ENCODE peak calls at places on chromosomes 12 and 14, in nine cellular contexts. G is transverse colon, H is GM12878, W is suprapubic skin, C is sigmoid colon, P is stomach, D is spleen, J is prostate gland, X is breast epithelium. V is an unnamed sample. For H3K4me1, the result is how much of the 10 kb centered on the place peaks cover.

GRCh38 chr12:106179086-106179485 is 40.3 kb upstream of the NUAK1 start:
- DNase-seq in G (no peak), H (no peak), W (no peak), C (peak), P (no peak), D (no peak), J (no peak), X (no peak), V (no peak)

GRCh38 chr12:90304231-90304630 is 595.6 kb upstream of the ATP2B1 start:
- DNase-seq in G (no peak), H (no peak), W (no peak), C (no peak), P (no peak), D (no peak), J (no peak), X (no peak), V (no peak)

GRCh38 chr12:117679776-117680175 is 289.0 kb downstream of the KSR2 start:
- DNase-seq in G (no peak), H (no peak), W (no peak), C (no peak), P (no peak), D (no peak), J (no peak), X (no peak), V (no peak)

GRCh38 chr12:74847169-74847568 is 309.5 kb downstream of the ATXN7L3B start:
- DNase-seq in G (no peak), H (no peak), W (no peak), C (no peak), P (no peak), D (no peak), J (no peak), X (no peak), V (no peak)

GRCh38 chr12:82326905-82327503 is 31.2 kb downstream of the CCDC59 start:
- DNase-seq in G (no peak), H (no peak), W (no peak), C (no peak), P (no peak), D (no peak), J (no peak), X (no peak), V (no peak)

GRCh38 chr14:63182967-63183366 is 21.3 kb upstream of the RHOJ start:
- DNase-seq in G (no peak), H (no peak), W (no peak), C (no peak), P (no peak), D (no peak), J (no peak), X (no peak), V (no peak)

GRCh38 chr14:69316449-69317391 is 56.8 kb downstream of the GALNT16 start:
- DNase-seq in G (peak), H (no peak), W (peak), C (peak), P (no peak), D (peak), J (no peak), X (peak), V (no peak)

GRCh38 chr12:64099430-64099829 is 122.7 kb downstream of the KICS2 start:
- DNase-seq in G (no peak), H (no peak), W (no peak), C (peak), P (no peak), D (no peak), J (no peak), X (peak), V (no peak)

GRCh38 chr12:122158700-122159285 is 15.2 kb downstream of the IL31 start:
- DNase-seq in G (no peak), H (no peak), W (no peak), C (no peak), P (no peak), D (no peak), J (no peak), X (no peak), V (no peak)

GRCh38 chr14:66503532-66503931 is 4.4 kb upstream of the GPHN start:
- DNase-seq in G (no peak), H (no peak), W (no peak), C (no peak), P (no peak), D (no peak), J (no peak), X (no peak), V (no peak)

GRCh38 chr14:22814945-22815713 is at the start of gene SLC7A7:
- DNase-seq in G (peak), H (no peak), W (no peak), C (no peak), P (no peak), D (peak), J (no peak), X (no peak), V (no peak)

GRCh38 chr14:94180655-94181271 is 6.6 kb downstream of the PPP4R4 start:
- DNase-seq in G (no peak), H (peak), W (no peak), C (no peak), P (no peak), D (no peak), J (no peak), X (no peak), V (no peak)

DNA sequence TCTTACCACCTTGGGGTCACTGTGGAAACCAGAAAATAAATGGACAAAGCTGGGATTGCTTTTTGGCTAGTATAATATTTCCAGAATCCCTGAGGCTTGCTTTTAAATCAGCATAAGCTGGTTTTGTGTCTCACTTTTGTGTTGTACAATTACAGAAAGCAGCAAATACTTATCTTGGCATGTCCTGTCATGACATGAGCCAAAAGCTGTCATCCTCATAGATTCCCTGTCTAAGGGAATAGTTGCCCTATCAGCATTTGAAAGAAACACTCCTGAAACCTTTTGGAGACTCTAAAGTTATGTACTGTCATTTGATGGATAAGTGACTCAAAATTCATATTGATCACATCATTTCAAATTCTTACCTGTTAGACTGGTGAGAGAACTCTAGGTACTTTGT is 987.2 kb downstream of the NRXN3 start:
- DNase-seq in G (no peak), H (no peak), W (no peak), C (no peak), P (no peak), D (no peak), J (no peak), X (no peak), V (no peak)
- TF ChIP-seq POLR2AphosphoS5 in G (no peak), H (no peak), W (no peak), C (no peak), P (no peak), D (no peak), J (no peak), X (no peak), V (no peak)

GRCh38 chr12:54001283-54002187 is 1.6 kb downstream of the HOXC9 start:
- DNase-seq in G (no peak), H (no peak), W (no peak), C (no peak), P (no peak), D (peak), J (no peak), X (no peak), V (no peak)

GRCh38 chr12:53999596-54000104 is 311 bp upstream of the HOXC9 start:
- DNase-seq in G (no peak), H (no peak), W (peak), C (no peak), P (no peak), D (no peak), J (no peak), X (peak), V (no peak)

GRCh38 chr12:54000105-54000773 is at the start of gene HOXC9:
- DNase-seq in G (no peak), H (no peak), W (no peak), C (no peak), P (no peak), D (no peak), J (no peak), X (no peak), V (no peak)

GRCh38 chr12:54002278-54002914 is 2.4 kb downstream of the HOXC9 start:
- DNase-seq in G (no peak), H (no peak), W (no peak), C (no peak), P (no peak), D (peak), J (no peak), X (no peak), V (no peak)

GRCh38 chr12:54000774-54001114 is 783 bp downstream of the HOXC9 start:
- DNase-seq in G (no peak), H (no peak), W (no peak), C (no peak), P (no peak), D (no peak), J (no peak), X (no peak), V (no peak)
- H3K4me3 ChIP-seq in G (no peak), H (no peak), W (peak), C (peak), P (peak), D (no peak), J (no peak), X (peak), V (peak)

DNA sequence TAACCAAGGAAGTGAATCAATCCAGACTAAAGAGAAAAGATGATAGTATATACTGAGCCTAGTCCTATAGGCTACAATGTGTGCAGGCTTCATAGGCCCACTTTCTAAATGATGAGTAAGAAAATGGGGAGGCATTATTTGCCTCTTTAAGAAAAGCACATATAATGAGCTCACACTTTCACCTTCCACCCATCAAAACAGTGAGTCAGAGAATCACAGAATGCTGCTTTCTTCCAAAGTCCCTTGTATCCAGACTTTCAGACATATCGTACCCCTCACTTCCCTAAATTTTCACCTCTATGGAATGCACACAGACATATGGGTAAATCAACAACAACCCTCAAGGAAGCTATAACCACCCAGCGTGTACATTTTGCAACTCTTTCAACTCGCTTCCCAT is 286.4 kb upstream of the PRKD1 start:
- DNase-seq in G (no peak), H (no peak), W (no peak), C (no peak), P (no peak), D (no peak), J (no peak), X (no peak), V (no peak)
- H3K4me1 ChIP-seq in G (under half), H (under half), W (under half), C (under half), P (under half), D (under half), J (under half), X (under half), V (under half)

DNA sequence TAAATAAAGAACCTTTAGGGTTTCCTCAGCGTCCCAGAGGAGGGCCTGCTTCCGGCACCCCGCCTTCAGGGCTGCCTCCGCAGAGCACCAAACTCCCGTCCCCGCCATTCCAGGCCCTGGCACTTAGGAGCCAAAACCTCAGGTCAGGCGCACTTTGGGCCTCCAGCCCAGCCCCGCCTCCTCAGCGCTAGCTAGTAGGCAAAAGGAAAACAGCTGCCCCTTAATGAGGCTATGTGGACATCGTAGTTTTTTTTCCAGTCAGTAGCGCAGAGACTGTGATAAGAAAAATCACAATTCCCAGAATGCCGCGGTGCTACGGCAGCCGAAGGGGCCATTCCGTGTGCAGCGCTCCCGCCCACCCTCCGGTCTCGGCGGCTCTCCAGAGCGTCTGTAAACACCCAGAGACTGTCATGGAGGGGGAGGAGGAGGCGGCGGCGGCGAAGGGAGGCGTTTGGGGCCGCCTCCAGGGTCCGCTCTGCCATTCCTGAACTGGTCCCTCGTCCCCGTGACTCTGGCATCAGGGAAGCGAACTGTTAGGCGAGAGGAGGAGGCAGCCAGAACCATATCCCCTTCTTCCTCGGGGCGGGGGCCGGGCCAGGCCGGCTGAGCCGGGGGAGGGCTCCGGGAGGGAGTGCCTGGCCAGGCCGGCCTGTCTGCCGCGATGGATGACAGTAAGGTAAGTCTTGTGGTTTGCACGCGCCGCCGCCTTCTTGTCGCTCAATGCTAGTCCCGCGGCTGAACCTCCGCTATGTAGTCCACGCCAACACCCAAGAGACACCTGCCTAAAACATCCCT is at the start of gene CREBL2:
- DNase-seq in G (peak), H (peak), W (peak), C (peak), P (peak), D (peak), J (peak), X (peak), V (peak)
- TF ChIP-seq POLR2AphosphoS5 in G (peak), H (peak), W (peak), C (peak), P (peak), D (peak), J (peak), X (peak), V (peak)

GRCh38 chr14:80973918-80974317 is 18.5 kb downstream of the TSHR start:
- DNase-seq in G (no peak), H (no peak), W (no peak), C (no peak), P (no peak), D (no peak), J (no peak), X (no peak), V (no peak)

GRCh38 chr14:80977103-80977728 is 21.8 kb downstream of the TSHR start:
- DNase-seq in G (no peak), H (no peak), W (no peak), C (no peak), P (no peak), D (no peak), J (no peak), X (no peak), V (no peak)

GRCh38 chr14:80979951-80980350 is 24.5 kb downstream of the TSHR start:
- DNase-seq in G (no peak), H (no peak), W (no peak), C (no peak), P (no peak), D (no peak), J (no peak), X (no peak), V (no peak)

GRCh38 chr14:80978403-80978802 is 23.0 kb downstream of the TSHR start:
- DNase-seq in G (no peak), H (no peak), W (no peak), C (no peak), P (no peak), D (no peak), J (no peak), X (no peak), V (no peak)

DNA sequence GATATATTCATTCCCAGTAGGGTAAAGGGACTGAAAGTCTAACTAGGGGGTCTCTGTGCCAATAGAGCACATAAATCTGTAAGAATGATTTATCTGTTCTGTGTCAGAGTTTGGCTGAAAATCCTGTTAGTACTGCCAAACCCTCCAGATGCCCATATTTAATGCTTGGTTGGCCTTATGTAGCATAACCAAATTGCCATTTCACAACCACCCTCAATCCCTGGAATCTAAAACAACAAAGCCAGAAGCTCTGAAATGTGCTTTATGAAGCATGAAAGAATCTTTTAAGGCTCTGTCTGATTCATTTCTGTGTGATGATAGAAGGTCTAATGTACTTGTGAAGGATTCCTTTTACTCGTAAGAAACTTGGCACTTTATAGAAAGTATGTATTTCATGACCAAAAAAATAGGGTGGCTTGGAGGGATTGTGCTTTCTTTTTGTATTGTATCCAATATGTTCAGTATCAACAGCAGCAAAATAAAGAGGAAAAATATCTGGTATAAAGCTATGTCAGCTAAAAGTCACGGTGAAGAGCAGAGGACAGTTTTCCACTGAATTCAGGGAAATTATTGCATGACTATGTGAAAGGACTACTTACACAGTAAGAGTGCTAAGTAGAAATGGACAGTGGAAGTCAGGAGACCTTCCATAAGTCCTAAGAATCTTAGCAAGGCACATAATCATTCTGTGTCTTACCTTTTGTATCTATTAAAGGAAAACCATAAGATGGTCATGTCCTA is 19.1 kb downstream of the TSHR start:
- DNase-seq in G (no peak), H (no peak), W (no peak), C (no peak), P (no peak), D (no peak), J (no peak), X (no peak), V (no peak)
- H3K4me3 ChIP-seq in G (no peak), H (no peak), W (no peak), C (no peak), P (no peak), D (no peak), J (no peak), X (no peak), V (no peak)

GRCh38 chr12:3105690-3106479 is 28.7 kb downstream of the TSPAN9 start:
- DNase-seq in G (no peak), H (no peak), W (no peak), C (no peak), P (no peak), D (no peak), J (no peak), X (no peak), V (no peak)
- H3K4me1 ChIP-seq in G (under half), H (under half), W (half or more), C (under half), P (under half), D (under half), J (under half), X (under half), V (half or more)

GRCh38 chr12:57756406-57757341 is 1.8 kb downstream of the MARCHF9 start:
- DNase-seq in G (peak), H (no peak), W (no peak), C (peak), P (peak), D (peak), J (no peak), X (no peak), V (no peak)
- TF ChIP-seq POLR2AphosphoS5 in G (no peak), H (no peak), W (no peak), C (no peak), P (no peak), D (peak), J (no peak), X (no peak), V (no peak)

DNA sequence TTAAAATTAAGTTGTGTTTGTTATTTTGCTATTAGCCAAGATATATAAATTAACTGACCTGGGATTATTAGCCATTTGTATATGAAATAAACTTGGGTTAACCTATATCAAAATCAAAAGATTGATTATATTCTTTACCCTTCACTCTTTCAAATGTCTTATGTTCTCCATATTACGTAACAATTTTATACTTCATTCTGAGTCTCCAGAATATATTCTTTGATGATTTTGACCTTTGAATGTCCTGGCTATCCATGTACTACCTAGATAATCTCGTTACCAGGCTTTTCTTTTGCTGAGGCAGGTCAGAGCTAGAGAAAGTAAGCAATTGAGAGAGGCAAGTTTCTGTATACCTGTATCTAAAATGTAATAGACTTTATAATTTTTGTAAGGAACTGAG is 3.6 kb downstream of the PPM1A start:
- DNase-seq in G (no peak), H (no peak), W (no peak), C (no peak), P (no peak), D (no peak), J (no peak), X (no peak), V (no peak)
- H3K4me3 ChIP-seq in G (no peak), H (peak), W (no peak), C (no peak), P (no peak), D (no peak), J (no peak), X (no peak), V (no peak)